ENCODE peak calls at places on chromosomes 13 and 19, in five cellular contexts. One of them, this sample, is unnamed.

GRCh38 chr13:45280751-45281634 is 60.0 kb downstream of the TPT1 start:
- DNase-seq in left ventricle myocardium inferior: peak; percentile 59
- DNase-seq in suprapubic skin: no peak
- DNase-seq in cardiac fibroblast: peak; percentile 82
- DNase-seq in AG09309: peak; percentile 45
- DNase-seq in this sample: peak; percentile 74

GRCh38 chr19:55289117-55289796 is 5.5 kb downstream of the BRSK1 start:
- DNase-seq in left ventricle myocardium inferior: no peak
- DNase-seq in suprapubic skin: no peak
- DNase-seq in cardiac fibroblast: peak; percentile 13
- DNase-seq in AG09309: no peak
- DNase-seq in this sample: no peak

GRCh38 chr13:24065172-24065571 is 95.3 kb upstream of the SPATA13 start:
- DNase-seq in left ventricle myocardium inferior: no peak
- DNase-seq in suprapubic skin: no peak
- DNase-seq in cardiac fibroblast: no peak
- DNase-seq in AG09309: no peak
- DNase-seq in this sample: no peak

GRCh38 chr19:19741184-19741583 is 8.3 kb upstream of the ZNF14 start:
- DNase-seq in left ventricle myocardium inferior: no peak
- DNase-seq in suprapubic skin: no peak
- DNase-seq in cardiac fibroblast: no peak
- DNase-seq in AG09309: no peak
- DNase-seq in this sample: no peak

GRCh38 chr13:67223024-67223423 is 7.1 kb downstream of the PCDH9 start:
- DNase-seq in left ventricle myocardium inferior: no peak
- DNase-seq in suprapubic skin: no peak
- DNase-seq in cardiac fibroblast: peak; percentile 48
- DNase-seq in AG09309: no peak
- DNase-seq in this sample: peak; percentile 26

GRCh38 chr19:30170495-30171137 is 201.6 kb upstream of the ZNF536 start:
- DNase-seq in left ventricle myocardium inferior: no peak
- DNase-seq in suprapubic skin: no peak
- DNase-seq in cardiac fibroblast: no peak
- DNase-seq in AG09309: no peak
- DNase-seq in this sample: no peak

GRCh38 chr19:44648536-44649370 is 5.0 kb downstream of the PVR start:
- DNase-seq in left ventricle myocardium inferior: peak; percentile 31
- DNase-seq in suprapubic skin: no peak
- DNase-seq in cardiac fibroblast: peak; percentile 93
- DNase-seq in AG09309: peak; percentile 42
- DNase-seq in this sample: peak; percentile 91

GRCh38 chr19:29663861-29664752 is 1.2 kb upstream of the PLEKHF1 start:
- DNase-seq in left ventricle myocardium inferior: no peak
- DNase-seq in suprapubic skin: peak; percentile 65
- DNase-seq in cardiac fibroblast: no peak
- DNase-seq in AG09309: no peak
- DNase-seq in this sample: peak; percentile 73

GRCh38 chr19:35848486-35848885 is 3.8 kb downstream of the NPHS1 start:
- DNase-seq in left ventricle myocardium inferior: no peak
- DNase-seq in suprapubic skin: no peak
- DNase-seq in cardiac fibroblast: no peak
- DNase-seq in AG09309: no peak
- DNase-seq in this sample: no peak

GRCh38 chr19:28509079-28509895 is 703.7 kb downstream of the UQCRFS1 start:
- DNase-seq in left ventricle myocardium inferior: no peak
- DNase-seq in suprapubic skin: no peak
- DNase-seq in cardiac fibroblast: no peak
- DNase-seq in AG09309: no peak
- DNase-seq in this sample: no peak

GRCh38 chr19:34350161-34350561 is 14.8 kb upstream of the GPI start:
- DNase-seq in left ventricle myocardium inferior: no peak
- DNase-seq in suprapubic skin: no peak
- DNase-seq in cardiac fibroblast: no peak
- DNase-seq in AG09309: no peak
- DNase-seq in this sample: peak; percentile 39

GRCh38 chr13:73608157-73608516 is 526.1 kb downstream of the KLF12 start:
- DNase-seq in left ventricle myocardium inferior: no peak
- DNase-seq in suprapubic skin: no peak
- DNase-seq in cardiac fibroblast: no peak
- DNase-seq in AG09309: no peak
- DNase-seq in this sample: no peak

GRCh38 chr13:110639935-110640334 is 24.6 kb downstream of the NAXD start:
- DNase-seq in left ventricle myocardium inferior: no peak
- DNase-seq in suprapubic skin: no peak
- DNase-seq in cardiac fibroblast: no peak
- DNase-seq in AG09309: no peak
- DNase-seq in this sample: no peak

GRCh38 chr19:48842744-48843162 is 6.5 kb upstream of the HSD17B14 start:
- DNase-seq in left ventricle myocardium inferior: no peak
- DNase-seq in suprapubic skin: no peak
- DNase-seq in cardiac fibroblast: peak; percentile 68
- DNase-seq in AG09309: no peak
- DNase-seq in this sample: peak; percentile 36

GRCh38 chr13:52686381-52686780 is 33.7 kb downstream of the SUGT1 start:
- DNase-seq in left ventricle myocardium inferior: no peak
- DNase-seq in suprapubic skin: no peak
- DNase-seq in cardiac fibroblast: no peak
- DNase-seq in AG09309: no peak
- DNase-seq in this sample: no peak

GRCh38 chr19:3520166-3521103 is 14.3 kb downstream of the FZR1 start:
- DNase-seq in left ventricle myocardium inferior: no peak
- DNase-seq in suprapubic skin: peak; percentile 66
- DNase-seq in cardiac fibroblast: no peak
- DNase-seq in AG09309: no peak
- DNase-seq in this sample: no peak

GRCh38 chr19:10402441-10403038 is 802 bp downstream of the CDC37 start:
- DNase-seq in left ventricle myocardium inferior: peak; percentile 48
- DNase-seq in suprapubic skin: no peak
- DNase-seq in cardiac fibroblast: peak; percentile 52
- DNase-seq in AG09309: no peak
- DNase-seq in this sample: no peak

GRCh38 chr13:50229935-50230334 is 214.7 kb downstream of the KCNRG start:
- DNase-seq in left ventricle myocardium inferior: no peak
- DNase-seq in suprapubic skin: no peak
- DNase-seq in cardiac fibroblast: no peak
- DNase-seq in AG09309: no peak
- DNase-seq in this sample: no peak

GRCh38 chr19:918152-918437 is 962 bp downstream of the KISS1R start:
- DNase-seq in left ventricle myocardium inferior: no peak
- DNase-seq in suprapubic skin: no peak
- DNase-seq in cardiac fibroblast: no peak
- DNase-seq in AG09309: no peak
- DNase-seq in this sample: no peak

GRCh38 chr19:916645-917322 is 349 bp upstream of the KISS1R start:
- DNase-seq in left ventricle myocardium inferior: no peak
- DNase-seq in suprapubic skin: no peak
- DNase-seq in cardiac fibroblast: no peak
- DNase-seq in AG09309: no peak
- DNase-seq in this sample: no peak

GRCh38 chr19:918481-919156 is 1.5 kb downstream of the KISS1R start:
- DNase-seq in left ventricle myocardium inferior: no peak
- DNase-seq in suprapubic skin: no peak
- DNase-seq in cardiac fibroblast: no peak
- DNase-seq in AG09309: no peak
- DNase-seq in this sample: no peak

GRCh38 chr19:919157-920050 is 2.3 kb downstream of the KISS1R start:
- DNase-seq in left ventricle myocardium inferior: no peak
- DNase-seq in suprapubic skin: no peak
- DNase-seq in cardiac fibroblast: no peak
- DNase-seq in AG09309: no peak
- DNase-seq in this sample: no peak

DNA sequence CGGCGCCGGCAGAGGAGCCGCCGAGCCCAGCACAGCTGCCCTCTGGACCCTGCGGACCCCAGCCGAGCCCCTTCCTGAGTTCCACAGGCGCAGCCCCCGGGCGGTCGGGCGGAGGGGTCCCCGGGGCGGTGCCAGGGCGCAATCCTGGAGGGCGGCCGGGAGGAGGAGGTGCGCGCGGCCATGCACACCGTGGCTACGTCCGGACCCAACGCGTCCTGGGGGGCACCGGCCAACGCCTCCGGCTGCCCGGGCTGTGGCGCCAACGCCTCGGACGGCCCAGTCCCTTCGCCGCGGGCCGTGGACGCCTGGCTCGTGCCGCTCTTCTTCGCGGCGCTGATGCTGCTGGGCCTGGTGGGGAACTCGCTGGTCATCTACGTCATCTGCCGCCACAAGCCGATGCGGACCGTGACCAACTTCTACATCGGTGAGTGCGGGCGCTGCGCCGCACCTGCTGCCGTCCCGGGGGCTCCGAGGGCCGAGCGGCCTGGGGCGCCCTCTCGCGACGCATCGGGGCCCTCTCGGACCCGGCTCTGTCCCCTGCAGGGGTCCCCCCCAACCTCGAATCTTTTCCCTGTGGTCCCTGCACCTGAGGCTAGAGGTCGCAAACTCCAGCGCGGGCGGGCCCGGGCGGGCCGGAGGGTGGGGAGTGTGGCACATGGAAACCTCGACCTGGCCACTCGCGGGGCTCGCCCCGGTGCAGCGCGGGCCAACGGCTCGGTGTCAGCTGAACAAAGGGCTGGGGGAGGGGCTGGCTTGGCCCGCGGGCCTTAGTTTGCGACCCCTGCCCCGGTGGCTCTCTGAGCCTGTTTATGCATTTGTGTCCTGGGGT is at the start of gene KISS1R:
- DNase-seq in left ventricle myocardium inferior: no peak
- DNase-seq in suprapubic skin: no peak
- DNase-seq in cardiac fibroblast: peak; percentile 29
- DNase-seq in AG09309: no peak
- DNase-seq in this sample: no peak
- H3K4me3 ChIP-seq in left ventricle myocardium inferior: peak within 1 kb of the TSS; percentile 53
- H3K4me3 ChIP-seq in suprapubic skin: peak within 1 kb of the TSS; percentile 41
- H3K4me3 ChIP-seq in cardiac fibroblast: no peak within 1 kb of the TSS
- H3K4me3 ChIP-seq in AG09309: no peak within 1 kb of the TSS
- H3K4me3 ChIP-seq in this sample: no peak within 1 kb of the TSS

DNA sequence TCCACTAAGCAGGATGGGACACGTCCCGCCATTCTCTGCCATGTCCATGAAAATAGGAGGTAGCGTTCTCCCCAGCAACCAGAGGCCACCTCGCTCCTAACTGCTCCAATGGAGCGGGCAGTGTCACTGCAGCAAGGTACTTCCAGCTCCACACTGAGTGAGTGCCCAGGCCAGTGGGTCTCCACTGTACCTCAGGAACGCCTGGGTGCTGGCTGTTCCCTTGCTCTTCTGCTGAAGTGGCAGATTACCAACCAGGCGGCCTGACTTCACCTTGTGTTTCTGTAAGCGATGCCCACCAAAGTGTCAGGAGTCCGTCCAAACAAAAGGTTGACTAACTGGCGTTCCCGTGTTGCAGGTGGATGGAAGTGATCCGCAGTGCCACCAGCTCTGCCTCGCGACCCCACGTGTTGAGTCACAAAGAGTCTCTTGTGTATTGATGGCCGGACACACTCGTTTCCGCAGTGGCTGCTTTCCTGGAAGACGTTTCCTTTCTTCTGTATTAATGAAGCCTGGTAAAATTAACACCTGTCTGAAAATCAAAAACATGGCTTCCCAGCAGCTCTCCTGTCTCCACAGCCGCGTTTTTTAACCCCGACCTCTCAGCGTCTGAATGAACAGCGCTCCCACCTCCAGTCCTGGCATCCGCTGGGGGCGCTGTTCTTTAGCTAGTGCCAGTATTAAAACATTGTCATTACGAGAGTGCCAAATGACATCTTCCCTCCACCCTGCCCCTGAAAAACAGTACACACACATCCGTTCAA is 128.8 kb downstream of the STK24 start:
- DNase-seq in left ventricle myocardium inferior: peak; percentile 58
- DNase-seq in suprapubic skin: no peak
- DNase-seq in cardiac fibroblast: peak; percentile 31
- DNase-seq in AG09309: no peak
- DNase-seq in this sample: peak; percentile 43
- TF ChIP-seq CTCF in left ventricle myocardium inferior: peak; percentile 71
- TF ChIP-seq CTCF in suprapubic skin: peak; percentile 30
- TF ChIP-seq CTCF in cardiac fibroblast: peak; percentile 44
- TF ChIP-seq CTCF in AG09309: peak; percentile 56
- TF ChIP-seq CTCF in this sample: peak; percentile 61

GRCh38 chr13:25819856-25820530 is 231.8 kb downstream of the SHISA2 start:
- DNase-seq in left ventricle myocardium inferior: no peak
- DNase-seq in suprapubic skin: no peak
- DNase-seq in cardiac fibroblast: no peak
- DNase-seq in AG09309: no peak
- DNase-seq in this sample: no peak
- H3K4me3 ChIP-seq in left ventricle myocardium inferior: no peak overlapping the region
- H3K4me3 ChIP-seq in suprapubic skin: no peak overlapping the region
- H3K4me3 ChIP-seq in cardiac fibroblast: no peak overlapping the region
- H3K4me3 ChIP-seq in AG09309: no peak overlapping the region
- H3K4me3 ChIP-seq in this sample: no peak overlapping the region

GRCh38 chr19:13037718-13038117 is 42.4 kb downstream of the NFIX start:
- DNase-seq in left ventricle myocardium inferior: no peak
- DNase-seq in suprapubic skin: no peak
- DNase-seq in cardiac fibroblast: no peak
- DNase-seq in AG09309: no peak
- DNase-seq in this sample: no peak

GRCh38 chr19:13040232-13040915 is 45.1 kb downstream of the NFIX start:
- DNase-seq in left ventricle myocardium inferior: no peak
- DNase-seq in suprapubic skin: no peak
- DNase-seq in cardiac fibroblast: no peak
- DNase-seq in AG09309: no peak
- DNase-seq in this sample: peak; percentile 61

GRCh38 chr19:13039211-13039789 is 44.0 kb downstream of the NFIX start:
- DNase-seq in left ventricle myocardium inferior: no peak
- DNase-seq in suprapubic skin: no peak
- DNase-seq in cardiac fibroblast: no peak
- DNase-seq in AG09309: no peak
- DNase-seq in this sample: no peak

GRCh38 chr19:13037161-13037560 is 41.9 kb downstream of the NFIX start:
- DNase-seq in left ventricle myocardium inferior: no peak
- DNase-seq in suprapubic skin: no peak
- DNase-seq in cardiac fibroblast: peak; percentile 84
- DNase-seq in AG09309: no peak
- DNase-seq in this sample: peak; percentile 89

DNA sequence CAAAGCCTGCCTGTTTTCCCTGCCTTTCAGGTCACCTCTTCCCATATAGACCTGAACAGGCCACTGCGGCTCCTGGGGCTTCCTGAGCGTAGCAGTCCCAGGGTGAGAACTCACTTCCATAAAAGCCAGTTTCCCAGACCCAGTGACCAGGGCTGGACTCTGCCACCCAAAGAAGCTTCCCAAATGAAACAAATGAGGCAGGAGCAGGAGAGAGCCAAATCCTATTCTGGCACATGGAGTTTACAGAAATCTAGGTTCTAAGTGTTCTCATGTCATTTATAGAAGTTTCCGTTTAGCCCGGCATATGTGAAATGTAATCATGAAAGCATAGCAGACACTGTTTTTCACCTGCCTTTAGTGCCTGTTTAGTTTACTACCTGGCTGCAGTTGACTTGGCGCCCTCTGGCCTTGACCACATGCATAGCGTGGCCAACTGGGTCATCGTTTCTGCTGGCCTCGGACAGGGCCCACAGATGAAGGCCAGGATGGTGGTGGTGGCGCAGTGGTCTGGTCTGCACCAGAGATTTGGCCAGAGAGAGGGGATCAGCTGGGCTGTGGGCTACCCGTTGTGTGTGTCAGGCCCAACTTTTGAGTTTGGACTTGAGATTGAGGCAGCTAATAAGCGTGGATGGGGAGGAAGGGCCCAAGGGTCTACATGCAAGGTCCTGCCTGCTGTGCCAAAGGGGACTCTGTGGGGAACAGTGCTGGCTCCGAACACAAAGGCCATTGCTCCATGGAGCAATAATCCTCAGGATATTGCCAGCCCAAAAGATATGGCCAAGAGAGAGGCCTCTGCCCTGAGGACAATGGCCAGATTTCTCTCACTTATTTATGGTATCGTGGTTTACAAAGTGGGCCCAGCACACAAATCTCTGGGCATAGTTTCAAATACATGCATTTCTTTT is 43.3 kb downstream of the NFIX start:
- DNase-seq in left ventricle myocardium inferior: no peak
- DNase-seq in suprapubic skin: no peak
- DNase-seq in cardiac fibroblast: no peak
- DNase-seq in AG09309: no peak
- DNase-seq in this sample: no peak
- TF ChIP-seq CTCF in left ventricle myocardium inferior: no peak
- TF ChIP-seq CTCF in suprapubic skin: no peak
- TF ChIP-seq CTCF in cardiac fibroblast: no peak
- TF ChIP-seq CTCF in AG09309: no peak
- TF ChIP-seq CTCF in this sample: no peak

This sample was measured in AG10803.